ENCODE peak calls at places on chromosomes 3 and 15, in five cellular contexts. I, D, R, F and J are unnamed samples.

GRCh38 chr3:23966308-23966707 is 21.2 kb downstream of the NR1D2 start:
- DNase-seq in I (no peak), D (no peak), R (no peak), F (no peak), J (no peak)

GRCh38 chr15:48507416-48508065 is 138.0 kb downstream of the FBN1 start:
- DNase-seq in I (no peak), D (peak), R (no peak), F (no peak), J (peak)

GRCh38 chr3:133393691-133394474 is 6.0 kb upstream of the BFSP2 start:
- DNase-seq in I (no peak), D (no peak), R (no peak), F (no peak), J (no peak)

GRCh38 chr3:120559228-120560061 is 36.7 kb upstream of the NDUFB4 start:
- DNase-seq in I (no peak), D (peak), R (no peak), F (no peak), J (no peak)

GRCh38 chr3:194985031-194985578 is 285.9 kb downstream of the XXYLT1 start:
- DNase-seq in I (no peak), D (no peak), R (peak), F (no peak), J (no peak)

GRCh38 chr15:42457445-42458442 is 33.2 kb downstream of the ZNF106 start:
- DNase-seq in I (no peak), D (no peak), R (no peak), F (peak), J (peak)

GRCh38 chr3:158920375-158920774 is 118.5 kb downstream of the MFSD1 start:
- DNase-seq in I (no peak), D (no peak), R (no peak), F (no peak), J (no peak)

GRCh38 chr15:66954601-66955000 is 110.8 kb upstream of the SMAD3 start:
- DNase-seq in I (no peak), D (no peak), R (no peak), F (no peak), J (no peak)

GRCh38 chr3:94647131-94647530 is 584.3 kb downstream of the NSUN3 start:
- DNase-seq in I (no peak), D (no peak), R (no peak), F (no peak), J (no peak)

GRCh38 chr3:151016421-151016820 is 43.9 kb upstream of the CLRN1 start:
- DNase-seq in I (no peak), D (no peak), R (no peak), F (no peak), J (no peak)

GRCh38 chr3:41629072-41629471 is 332.8 kb downstream of the ULK4 start:
- DNase-seq in I (no peak), D (no peak), R (no peak), F (no peak), J (peak)

GRCh38 chr3:53046171-53047170 is 598 bp upstream of the SFMBT1 start:
- DNase-seq in I (peak), D (peak), R (peak), F (peak), J (no peak)

GRCh38 chr3:175199961-175200360 is 340.8 kb downstream of the NAALADL2 start:
- DNase-seq in I (no peak), D (no peak), R (no peak), F (no peak), J (no peak)

GRCh38 chr3:8328971-8329370 is 172.7 kb upstream of the LMCD1 start:
- DNase-seq in I (no peak), D (no peak), R (no peak), F (no peak), J (no peak)

GRCh38 chr3:105365536-105366301 is 990 bp upstream of the ALCAM start:
- DNase-seq in I (no peak), D (no peak), R (no peak), F (no peak), J (no peak)

GRCh38 chr3:138594150-138594934 is at the start of gene CEP70:
- DNase-seq in I (peak), D (peak), R (peak), F (peak), J (peak)

GRCh38 chr3:128620268-128620691 is 30.3 kb downstream of the RPN1 start:
- DNase-seq in I (no peak), D (peak), R (no peak), F (no peak), J (no peak)

GRCh38 chr15:80026754-80027153 is 32.7 kb upstream of the ZFAND6 start:
- DNase-seq in I (no peak), D (no peak), R (no peak), F (no peak), J (no peak)